ENCODE peak calls at places on chromosomes 13 and 19, in six cellular contexts. One of them, this sample, is unnamed.

GRCh38 chr13:30572859-30573275 is 44.9 kb upstream of the USPL1 start:
- DNase-seq in OCI-LY7: peak
- DNase-seq in neural progenitor cell: no peak
- DNase-seq in PC-3: peak
- DNase-seq in hepatocyte: peak
- DNase-seq in HCT116: no peak
- DNase-seq in this sample: peak

GRCh38 chr19:8096071-8096470 is 43.5 kb downstream of the CCL25 start:
- DNase-seq in hepatocyte: no peak
- DNase-seq in PC-3: peak
- DNase-seq in neural progenitor cell: no peak
- DNase-seq in HCT116: no peak
- DNase-seq in OCI-LY7: peak
- DNase-seq in this sample: peak

GRCh38 chr13:107847406-107847805 is 367.9 kb downstream of the LIG4 start:
- DNase-seq in OCI-LY7: no peak
- DNase-seq in neural progenitor cell: peak
- DNase-seq in hepatocyte: no peak
- DNase-seq in PC-3: no peak
- DNase-seq in HCT116: no peak
- DNase-seq in this sample: peak

GRCh38 chr13:95624020-95624419 is 20.5 kb downstream of the DZIP1 start:
- DNase-seq in PC-3: peak
- DNase-seq in hepatocyte: peak
- DNase-seq in HCT116: peak
- DNase-seq in neural progenitor cell: peak
- DNase-seq in OCI-LY7: peak
- DNase-seq in this sample: peak

GRCh38 chr19:4620675-4621074 is 18.6 kb upstream of the TNFAIP8L1 start:
- DNase-seq in hepatocyte: no peak
- DNase-seq in neural progenitor cell: no peak
- DNase-seq in PC-3: no peak
- DNase-seq in HCT116: no peak
- DNase-seq in OCI-LY7: no peak
- DNase-seq in this sample: no peak

GRCh38 chr19:4352701-4353121 is 9.3 kb downstream of the MPND start:
- DNase-seq in PC-3: peak
- DNase-seq in hepatocyte: peak
- DNase-seq in OCI-LY7: peak
- DNase-seq in neural progenitor cell: peak
- DNase-seq in HCT116: no peak
- DNase-seq in this sample: peak

GRCh38 chr13:81726037-81726726 is 1385.3 kb upstream of the SPRY2 start:
- DNase-seq in PC-3: no peak
- DNase-seq in OCI-LY7: no peak
- DNase-seq in hepatocyte: no peak
- DNase-seq in HCT116: no peak
- DNase-seq in neural progenitor cell: no peak
- DNase-seq in this sample: no peak

GRCh38 chr19:953501-954271 is 27.9 kb downstream of the ARID3A start:
- DNase-seq in OCI-LY7: no peak
- DNase-seq in HCT116: no peak
- DNase-seq in hepatocyte: peak
- DNase-seq in neural progenitor cell: peak
- DNase-seq in PC-3: no peak
- DNase-seq in this sample: peak

GRCh38 chr13:78971355-78971754 is 312.4 kb upstream of the OBI1 start:
- DNase-seq in neural progenitor cell: no peak
- DNase-seq in PC-3: no peak
- DNase-seq in HCT116: no peak
- DNase-seq in hepatocyte: no peak
- DNase-seq in OCI-LY7: no peak
- DNase-seq in this sample: no peak

GRCh38 chr19:3161453-3161852 is 17.1 kb upstream of the S1PR4 start:
- DNase-seq in OCI-LY7: no peak
- DNase-seq in HCT116: no peak
- DNase-seq in hepatocyte: no peak
- DNase-seq in PC-3: peak
- DNase-seq in neural progenitor cell: no peak
- DNase-seq in this sample: no peak

GRCh38 chr19:16988661-16989060 is 37.9 kb downstream of the CPAMD8 start:
- DNase-seq in PC-3: no peak
- DNase-seq in neural progenitor cell: no peak
- DNase-seq in hepatocyte: no peak
- DNase-seq in OCI-LY7: no peak
- DNase-seq in HCT116: no peak
- DNase-seq in this sample: no peak

GRCh38 chr19:56217039-56217949 is 15.2 kb downstream of the ZSCAN5C start:
- DNase-seq in OCI-LY7: no peak
- DNase-seq in hepatocyte: peak
- DNase-seq in neural progenitor cell: peak
- DNase-seq in HCT116: no peak
- DNase-seq in PC-3: no peak
- DNase-seq in this sample: peak

GRCh38 chr13:49597043-49597669 is 11.8 kb upstream of the RCBTB1 start:
- DNase-seq in HCT116: no peak
- DNase-seq in neural progenitor cell: no peak
- DNase-seq in hepatocyte: no peak
- DNase-seq in PC-3: no peak
- DNase-seq in OCI-LY7: no peak
- DNase-seq in this sample: no peak

GRCh38 chr13:49594576-49594975 is 9.2 kb upstream of the RCBTB1 start:
- DNase-seq in OCI-LY7: no peak
- DNase-seq in hepatocyte: no peak
- DNase-seq in PC-3: no peak
- DNase-seq in neural progenitor cell: no peak
- DNase-seq in HCT116: no peak
- DNase-seq in this sample: no peak
- TF ChIP-seq CTCF in OCI-LY7: no peak
- TF ChIP-seq CTCF in hepatocyte: no peak
- TF ChIP-seq CTCF in PC-3: no peak
- TF ChIP-seq CTCF in neural progenitor cell: no peak
- TF ChIP-seq CTCF in HCT116: no peak
- TF ChIP-seq CTCF in this sample: no peak

GRCh38 chr13:90968510-90968909 is 379.0 kb upstream of the MIR17HG start:
- DNase-seq in HCT116: peak
- DNase-seq in neural progenitor cell: peak
- DNase-seq in PC-3: peak
- DNase-seq in hepatocyte: peak
- DNase-seq in OCI-LY7: peak
- DNase-seq in this sample: peak
- TF ChIP-seq EZH2phosphoT487 in HCT116: no peak
- TF ChIP-seq EZH2phosphoT487 in neural progenitor cell: no peak
- TF ChIP-seq EZH2phosphoT487 in PC-3: no peak
- TF ChIP-seq EZH2phosphoT487 in hepatocyte: no peak
- TF ChIP-seq EZH2phosphoT487 in OCI-LY7: no peak
- TF ChIP-seq EZH2phosphoT487 in this sample: no peak

DNA sequence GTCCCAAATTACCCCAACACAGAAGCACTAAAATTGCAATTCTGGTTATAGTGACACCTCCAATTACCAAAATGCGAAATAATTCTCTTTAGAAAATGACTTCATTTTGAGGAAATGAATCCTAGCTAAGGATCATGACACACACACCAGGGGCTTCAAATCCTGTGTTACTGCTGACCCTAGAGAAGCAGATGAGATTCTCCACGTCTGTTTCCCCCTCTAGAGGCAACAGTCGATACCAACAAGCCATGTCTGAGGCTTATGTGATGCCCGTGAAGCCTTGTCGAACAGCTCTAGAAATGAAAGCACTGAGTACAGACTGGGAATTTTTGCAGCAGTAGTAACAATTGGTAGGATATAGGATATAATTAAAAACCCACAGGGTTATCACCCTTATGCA is 153.6 kb upstream of the TMTC4 start:
- DNase-seq in OCI-LY7: no peak
- DNase-seq in PC-3: no peak
- DNase-seq in neural progenitor cell: peak
- DNase-seq in HCT116: no peak
- DNase-seq in hepatocyte: no peak
- DNase-seq in this sample: peak
- TF ChIP-seq CTCF in OCI-LY7: no peak
- TF ChIP-seq CTCF in PC-3: peak
- TF ChIP-seq CTCF in neural progenitor cell: peak
- TF ChIP-seq CTCF in HCT116: peak
- TF ChIP-seq CTCF in hepatocyte: peak
- TF ChIP-seq CTCF in this sample: peak

GRCh38 chr13:113151745-113152707 is 6.4 kb upstream of the PROZ start:
- DNase-seq in HCT116: no peak
- DNase-seq in OCI-LY7: no peak
- DNase-seq in hepatocyte: peak
- DNase-seq in PC-3: peak
- DNase-seq in neural progenitor cell: no peak
- DNase-seq in this sample: no peak

GRCh38 chr13:113153810-113154748 is 4.4 kb upstream of the PROZ start:
- DNase-seq in HCT116: peak
- DNase-seq in hepatocyte: peak
- DNase-seq in PC-3: peak
- DNase-seq in OCI-LY7: peak
- DNase-seq in neural progenitor cell: peak
- DNase-seq in this sample: peak

GRCh38 chr13:113155201-113155600 is 3.2 kb upstream of the PROZ start:
- DNase-seq in PC-3: no peak
- DNase-seq in HCT116: no peak
- DNase-seq in neural progenitor cell: no peak
- DNase-seq in OCI-LY7: no peak
- DNase-seq in hepatocyte: no peak
- DNase-seq in this sample: no peak

GRCh38 chr13:113150545-113151365 is 7.7 kb upstream of the PROZ start:
- DNase-seq in hepatocyte: no peak
- DNase-seq in neural progenitor cell: no peak
- DNase-seq in OCI-LY7: no peak
- DNase-seq in HCT116: no peak
- DNase-seq in PC-3: no peak
- DNase-seq in this sample: no peak

DNA sequence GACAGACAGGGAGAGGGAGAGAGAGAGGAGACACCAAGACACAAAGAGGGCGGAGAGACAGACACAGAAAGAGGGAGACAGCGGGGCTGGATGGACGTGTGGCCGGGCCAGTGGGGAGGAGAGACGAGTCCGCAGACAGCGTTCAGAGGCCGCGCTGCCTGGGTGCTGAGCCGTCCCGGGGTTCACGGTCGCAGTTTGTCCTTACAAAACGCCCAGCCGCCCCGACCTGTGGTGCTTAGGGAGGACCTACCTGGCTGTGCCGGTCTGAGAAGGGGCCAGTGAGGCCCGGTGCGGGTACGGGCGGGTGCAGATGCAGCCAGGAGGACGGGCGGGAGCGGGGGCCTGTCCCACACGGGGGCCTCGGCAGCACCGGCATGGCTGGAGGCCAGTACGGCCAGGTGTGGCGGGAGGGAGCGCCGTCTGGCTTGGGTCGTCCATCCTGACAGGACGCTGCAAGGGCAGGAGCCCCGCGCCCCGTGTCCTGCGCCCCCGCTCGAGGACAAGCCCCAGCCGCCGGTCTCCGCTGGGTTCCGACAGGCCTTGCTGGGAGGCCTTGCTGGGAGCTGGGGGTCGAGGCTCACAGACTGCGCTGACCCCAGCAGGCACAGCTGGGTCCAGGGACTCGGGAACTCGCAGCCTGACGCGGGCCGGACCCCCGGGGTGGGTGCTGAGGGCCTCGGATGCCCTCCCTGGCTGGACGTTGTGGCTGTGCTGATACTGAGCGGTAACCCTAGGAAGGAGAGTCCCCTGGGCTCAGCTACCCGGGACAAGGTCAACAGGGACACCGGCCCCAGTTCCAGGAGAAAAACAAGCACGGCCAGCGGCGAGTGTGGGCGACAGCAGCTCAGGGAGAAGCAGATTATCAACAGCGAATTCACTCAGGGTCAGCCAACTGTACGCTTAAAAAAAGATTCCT is 5.3 kb upstream of the PROZ start:
- DNase-seq in hepatocyte: peak
- DNase-seq in HCT116: no peak
- DNase-seq in neural progenitor cell: peak
- DNase-seq in PC-3: peak
- DNase-seq in OCI-LY7: peak
- DNase-seq in this sample: peak
- TF ChIP-seq EZH2phosphoT487 in hepatocyte: no peak
- TF ChIP-seq EZH2phosphoT487 in HCT116: no peak
- TF ChIP-seq EZH2phosphoT487 in neural progenitor cell: peak
- TF ChIP-seq EZH2phosphoT487 in PC-3: no peak
- TF ChIP-seq EZH2phosphoT487 in OCI-LY7: no peak
- TF ChIP-seq EZH2phosphoT487 in this sample: no peak

DNA sequence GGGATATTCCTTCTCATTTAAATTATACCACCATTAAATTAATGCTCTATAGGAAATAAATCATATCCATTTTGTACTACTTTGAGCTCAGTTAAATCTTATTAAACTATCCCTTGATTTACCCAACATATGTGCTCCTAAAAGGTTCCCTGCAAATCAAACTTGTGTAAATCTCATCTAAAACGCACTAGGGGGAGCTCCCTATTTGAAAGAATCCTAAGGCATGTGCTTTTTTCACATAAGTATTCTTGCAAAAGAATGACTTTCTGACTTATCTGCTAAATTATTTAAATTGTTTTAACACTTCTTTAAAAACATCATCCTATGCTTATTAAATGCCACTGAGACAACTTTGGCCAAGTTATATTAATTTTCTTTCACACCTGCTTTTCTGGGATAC is 7.9 kb downstream of the INTS6 start:
- DNase-seq in neural progenitor cell: no peak
- DNase-seq in OCI-LY7: no peak
- DNase-seq in HCT116: peak
- DNase-seq in PC-3: peak
- DNase-seq in hepatocyte: no peak
- DNase-seq in this sample: peak
- TF ChIP-seq CTCF in neural progenitor cell: peak
- TF ChIP-seq CTCF in OCI-LY7: peak
- TF ChIP-seq CTCF in HCT116: peak
- TF ChIP-seq CTCF in PC-3: peak
- TF ChIP-seq CTCF in hepatocyte: peak
- TF ChIP-seq CTCF in this sample: peak

GRCh38 chr19:29525901-29526729 is at the start of gene VSTM2B:
- DNase-seq in PC-3: no peak
- DNase-seq in OCI-LY7: no peak
- DNase-seq in hepatocyte: no peak
- DNase-seq in neural progenitor cell: peak
- DNase-seq in HCT116: no peak
- DNase-seq in this sample: peak
- TF ChIP-seq EZH2phosphoT487 in PC-3: no peak
- TF ChIP-seq EZH2phosphoT487 in OCI-LY7: no peak
- TF ChIP-seq EZH2phosphoT487 in hepatocyte: peak
- TF ChIP-seq EZH2phosphoT487 in neural progenitor cell: peak
- TF ChIP-seq EZH2phosphoT487 in HCT116: no peak
- TF ChIP-seq EZH2phosphoT487 in this sample: no peak